ENCODE peak calls at places on chromosomes 3 and 15, in nine cellular contexts. T is endothelial cell, X is progenitor cell of endocrine pancreas, A is PC-3, C is stomach, Q is omental fat pad, J is upper lobe of right lung, W is AG10803, L is B cell. Z is an unnamed sample.

GRCh38 chr3:190883973-190884832 is 21.7 kb upstream of the GMNC start:
- DNase-seq in T (peak; percentile 47), X (no peak), A (peak; percentile 88), C (peak; percentile 36), Q (no peak), J (no peak), W (peak; percentile 61), L (peak; percentile 48), Z (peak; percentile 56)

GRCh38 chr15:61171190-61171589 is 57.9 kb downstream of the RORA start:
- DNase-seq in T (no peak), X (no peak), A (no peak), C (no peak), Q (no peak), J (no peak), W (no peak), L (no peak), Z (no peak)

GRCh38 chr3:30227571-30228301 is 378.7 kb upstream of the TGFBR2 start:
- DNase-seq in T (no peak), X (no peak), A (peak; percentile 86), C (no peak), Q (no peak), J (no peak), W (peak; percentile 91), L (no peak), Z (no peak)

GRCh38 chr3:53155763-53156162 is 5.2 kb upstream of the PRKCD start:
- DNase-seq in T (no peak), X (no peak), A (peak; percentile 93), C (peak; percentile 92), Q (no peak), J (peak; percentile 93), W (no peak), L (no peak), Z (no peak)

GRCh38 chr3:136351905-136352304 is 101.8 kb downstream of the PCCB start:
- DNase-seq in T (no peak), X (no peak), A (peak; percentile 15), C (no peak), Q (no peak), J (no peak), W (no peak), L (no peak), Z (no peak)

GRCh38 chr15:69794643-69795461 is 302.9 kb downstream of the TLE3 start:
- DNase-seq in T (no peak), X (no peak), A (peak; percentile 62), C (no peak), Q (no peak), J (no peak), W (peak; percentile 68), L (no peak), Z (no peak)

GRCh38 chr3:108414007-108414406 is 96.4 kb downstream of the MYH15 start:
- DNase-seq in T (no peak), X (no peak), A (no peak), C (no peak), Q (no peak), J (no peak), W (peak; percentile 71), L (no peak), Z (no peak)

GRCh38 chr3:52286777-52287110 is 884 bp upstream of the GLYCTK start:
- DNase-seq in T (no peak), X (no peak), A (no peak), C (no peak), Q (no peak), J (peak; percentile 60), W (peak; percentile 38), L (no peak), Z (no peak)

GRCh38 chr15:49900836-49901235 is 218.2 kb downstream of the ATP8B4 start:
- DNase-seq in T (no peak), X (no peak), A (no peak), C (no peak), Q (no peak), J (no peak), W (no peak), L (no peak), Z (no peak)

GRCh38 chr15:49900036-49900435 is 219.0 kb downstream of the ATP8B4 start:
- DNase-seq in T (no peak), X (no peak), A (no peak), C (no peak), Q (no peak), J (no peak), W (peak; percentile 76), L (no peak), Z (no peak)

GRCh38 chr15:49902791-49903481 is 216.1 kb downstream of the ATP8B4 start:
- DNase-seq in T (no peak), X (no peak), A (peak; percentile 32), C (no peak), Q (no peak), J (no peak), W (peak; percentile 89), L (no peak), Z (no peak)

GRCh38 chr15:49904296-49904695 is 214.7 kb downstream of the ATP8B4 start:
- DNase-seq in T (no peak), X (no peak), A (no peak), C (no peak), Q (no peak), J (no peak), W (peak; percentile 58), L (no peak), Z (no peak)

DNA sequence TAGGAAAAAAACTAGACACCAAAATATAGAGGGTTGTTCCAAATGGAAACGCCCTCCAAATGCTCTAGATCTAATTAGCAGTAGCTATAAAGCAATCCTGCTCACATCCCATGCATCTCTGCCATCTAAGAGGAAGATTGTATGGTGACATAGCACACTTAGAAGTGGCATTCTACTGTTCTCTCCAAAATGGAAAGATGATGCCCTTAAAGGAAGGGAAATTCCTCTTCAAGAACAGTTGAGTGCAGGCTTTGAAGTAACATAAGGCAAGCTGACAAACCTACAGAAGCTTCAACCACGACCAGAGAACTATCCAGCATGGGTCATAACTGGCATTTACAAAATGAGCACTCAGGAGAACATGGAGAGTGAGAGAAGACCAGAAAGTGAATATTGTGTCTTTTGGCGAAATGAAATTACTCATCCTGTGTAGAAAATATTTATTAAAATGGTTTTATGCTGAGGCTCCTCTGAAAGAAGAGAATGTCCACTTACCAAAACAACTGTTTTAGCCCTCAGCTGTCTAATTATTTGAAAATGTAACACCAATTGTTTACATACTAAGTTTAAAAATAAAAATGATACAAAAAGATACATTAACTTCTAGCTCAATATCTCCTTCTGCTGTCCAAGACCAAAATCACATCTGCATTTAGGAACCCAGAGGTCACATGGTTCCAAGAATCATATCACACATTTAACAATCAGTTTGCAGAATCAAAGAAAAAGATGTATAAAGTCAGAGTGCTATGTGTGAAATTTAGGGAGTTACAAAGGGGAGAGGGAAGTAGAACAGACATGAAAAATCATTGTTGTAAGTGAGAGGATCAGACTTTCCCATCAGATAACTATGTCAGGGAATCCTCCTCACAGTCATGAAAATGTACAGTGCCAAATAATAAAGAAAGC is 216.9 kb downstream of the ATP8B4 start:
- DNase-seq in T (no peak), X (no peak), A (peak; percentile 22), C (no peak), Q (no peak), J (no peak), W (peak; percentile 83), L (no peak), Z (no peak)
- TF ChIP-seq CTCF in T (no peak), X (no peak), A (peak; percentile 65), C (no peak), Q (no peak), J (peak; percentile 15), W (peak; percentile 67), L (no peak), Z (no peak)

GRCh38 chr15:84819291-84819768 is 2.2 kb downstream of the ALPK3 start:
- DNase-seq in T (peak; percentile 14), X (no peak), A (no peak), C (no peak), Q (no peak), J (peak; percentile 55), W (no peak), L (no peak), Z (no peak)

GRCh38 chr15:84816694-84817460 is at the start of gene ALPK3:
- DNase-seq in T (peak; percentile 72), X (peak; percentile 80), A (no peak), C (peak; percentile 47), Q (no peak), J (peak; percentile 81), W (no peak), L (no peak), Z (peak; percentile 46)

GRCh38 chr15:84817461-84818081 is 415 bp downstream of the ALPK3 start:
- DNase-seq in T (peak; percentile 57), X (peak; percentile 48), A (no peak), C (no peak), Q (no peak), J (peak; percentile 74), W (no peak), L (no peak), Z (no peak)

GRCh38 chr15:84819791-84820190 is 2.6 kb downstream of the ALPK3 start:
- DNase-seq in T (no peak), X (no peak), A (no peak), C (no peak), Q (no peak), J (no peak), W (no peak), L (no peak), Z (no peak)

GRCh38 chr15:84818221-84819131 is 1.3 kb downstream of the ALPK3 start:
- DNase-seq in T (peak; percentile 66), X (no peak), A (peak; percentile 32), C (no peak), Q (no peak), J (peak; percentile 56), W (no peak), L (no peak), Z (no peak)
- TF ChIP-seq CTCF in T (no peak), X (peak; percentile 26), A (no peak), C (no peak), Q (no peak), J (no peak), W (no peak), L (no peak), Z (no peak)

DNA sequence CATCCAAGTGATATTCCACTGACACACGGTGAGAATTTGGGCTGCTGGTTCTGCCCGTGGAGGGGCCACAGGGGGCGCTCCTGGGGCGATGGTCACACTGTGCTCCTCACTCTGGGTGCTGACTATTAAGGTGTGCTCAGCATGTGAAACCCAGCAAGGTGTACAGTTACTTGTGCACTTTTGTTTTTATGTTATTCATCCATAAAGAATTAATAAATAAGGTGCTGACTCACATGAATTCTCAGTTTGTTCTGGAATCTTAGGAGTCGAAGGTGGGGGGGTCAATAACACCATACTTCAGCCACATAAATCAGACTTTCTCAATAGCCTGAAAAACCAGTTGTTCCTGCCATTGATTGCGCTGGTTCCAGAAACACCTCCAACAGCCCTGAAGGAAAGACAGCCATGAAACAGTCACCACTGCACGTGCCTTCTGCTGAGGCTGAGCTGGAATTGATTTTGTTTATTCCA is 53.5 kb upstream of the SPATA12 start:
- DNase-seq in T (peak; percentile 30), X (no peak), A (peak; percentile 98), C (peak; percentile 60), Q (no peak), J (no peak), W (peak; percentile 72), L (no peak), Z (no peak)
- TF ChIP-seq CTCF in T (peak; percentile 12), X (peak; percentile 49), A (peak; percentile 94), C (no peak), Q (no peak), J (no peak), W (peak; percentile 34), L (no peak), Z (no peak)

DNA sequence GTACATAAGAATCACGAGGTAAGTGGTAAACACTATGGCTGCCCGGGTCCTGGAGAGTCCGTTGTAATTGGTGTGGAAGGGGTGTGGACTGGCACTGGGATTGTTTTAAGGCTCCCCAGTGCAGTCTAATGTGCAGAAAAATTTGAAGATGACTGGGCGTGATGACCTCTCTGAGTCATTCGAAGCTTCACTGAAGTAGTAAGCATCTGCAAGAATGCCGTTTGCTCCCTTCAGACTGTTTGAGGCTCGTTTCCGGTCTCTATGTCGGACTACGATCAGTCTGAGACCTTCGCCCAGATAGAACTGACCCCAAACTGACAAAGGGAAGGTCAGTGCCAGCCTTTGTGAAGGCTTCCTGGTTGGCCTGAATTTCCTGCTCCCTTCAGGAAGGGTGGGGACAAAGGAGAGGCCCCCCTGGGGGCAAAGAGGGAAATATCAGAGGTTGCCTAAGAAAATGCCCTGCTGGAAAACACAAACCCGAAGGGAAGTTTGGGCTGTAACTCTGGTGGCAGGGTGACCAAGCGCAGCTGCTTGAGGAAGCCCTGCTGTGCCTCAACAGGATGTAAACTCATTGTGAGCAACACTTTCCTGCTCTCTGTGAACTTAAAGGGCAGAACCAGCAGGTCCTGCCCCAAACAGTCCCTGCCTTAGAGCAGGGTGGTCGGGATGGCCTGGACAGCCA is 34.6 kb downstream of the BTD start:
- DNase-seq in T (peak; percentile 31), X (no peak), A (peak; percentile 93), C (no peak), Q (no peak), J (no peak), W (peak; percentile 96), L (no peak), Z (no peak)
- TF ChIP-seq CTCF in T (no peak), X (no peak), A (no peak), C (no peak), Q (no peak), J (no peak), W (no peak), L (no peak), Z (no peak)